ENCODE peak calls at places on chromosomes 2 and 18, in four cellular contexts. One of them, this sample, is unnamed.

GRCh38 chr18:75478996-75479870 is 51.7 kb upstream of the SMIM21 start:
- ATAC-seq in WTC11: peak
- ATAC-seq in mucosa of descending colon: peak
- ATAC-seq in PC-3: peak
- ATAC-seq in this sample: peak

GRCh38 chr2:139773720-139774277 is 993.6 kb upstream of the NXPH2 start:
- ATAC-seq in WTC11: no peak
- ATAC-seq in mucosa of descending colon: no peak
- ATAC-seq in PC-3: peak
- ATAC-seq in this sample: no peak

GRCh38 chr18:58590231-58590630 is 38.7 kb downstream of the ALPK2 start:
- ATAC-seq in WTC11: peak
- ATAC-seq in mucosa of descending colon: no peak
- ATAC-seq in PC-3: no peak
- ATAC-seq in this sample: no peak

GRCh38 chr2:110105608-110106467 is 9.8 kb downstream of the MALL start:
- ATAC-seq in WTC11: no peak
- ATAC-seq in mucosa of descending colon: peak
- ATAC-seq in PC-3: peak
- ATAC-seq in this sample: peak

GRCh38 chr2:146734042-146734715 is 1110.7 kb upstream of the ACVR2A start:
- ATAC-seq in WTC11: peak
- ATAC-seq in mucosa of descending colon: peak
- ATAC-seq in PC-3: peak
- ATAC-seq in this sample: peak

GRCh38 chr2:176463527-176463926 is 194.3 kb downstream of the MTX2 start:
- ATAC-seq in WTC11: no peak
- ATAC-seq in mucosa of descending colon: no peak
- ATAC-seq in PC-3: no peak
- ATAC-seq in this sample: no peak

GRCh38 chr2:220891405-220891804 is 680.7 kb downstream of the EPHA4 start:
- ATAC-seq in WTC11: peak
- ATAC-seq in mucosa of descending colon: no peak
- ATAC-seq in PC-3: peak
- ATAC-seq in this sample: peak

GRCh38 chr2:234968633-234969328 is 17.0 kb downstream of the SH3BP4 start:
- ATAC-seq in WTC11: peak
- ATAC-seq in mucosa of descending colon: no peak
- ATAC-seq in PC-3: no peak
- ATAC-seq in this sample: no peak

GRCh38 chr2:126990200-126990599 is 91.5 kb downstream of the TEX51 start:
- ATAC-seq in WTC11: no peak
- ATAC-seq in mucosa of descending colon: no peak
- ATAC-seq in PC-3: no peak
- ATAC-seq in this sample: no peak

GRCh38 chr2:166485558-166486193 is 8.4 kb downstream of the SCN7A start:
- ATAC-seq in WTC11: no peak
- ATAC-seq in mucosa of descending colon: no peak
- ATAC-seq in PC-3: no peak
- ATAC-seq in this sample: no peak

GRCh38 chr18:61992285-61992684 is 99.5 kb upstream of the RNF152 start:
- ATAC-seq in WTC11: no peak
- ATAC-seq in mucosa of descending colon: no peak
- ATAC-seq in PC-3: peak
- ATAC-seq in this sample: no peak

GRCh38 chr2:20212459-20212870 is 12.5 kb downstream of the SDC1 start:
- ATAC-seq in WTC11: peak
- ATAC-seq in mucosa of descending colon: no peak
- ATAC-seq in PC-3: no peak
- ATAC-seq in this sample: peak

GRCh38 chr2:145352499-145352898 is 832.6 kb upstream of the ZEB2 start:
- ATAC-seq in WTC11: no peak
- ATAC-seq in mucosa of descending colon: no peak
- ATAC-seq in PC-3: no peak
- ATAC-seq in this sample: no peak

GRCh38 chr2:63735931-63736820 is 105.5 kb upstream of the UGP2 start:
- ATAC-seq in WTC11: no peak
- ATAC-seq in mucosa of descending colon: no peak
- ATAC-seq in PC-3: peak
- ATAC-seq in this sample: no peak

GRCh38 chr18:10041180-10041579 is 127.4 kb downstream of the VAPA start:
- ATAC-seq in WTC11: no peak
- ATAC-seq in mucosa of descending colon: peak
- ATAC-seq in PC-3: no peak
- ATAC-seq in this sample: no peak

GRCh38 chr2:177190941-177191340 is 21.7 kb upstream of the HNRNPA3 start:
- ATAC-seq in WTC11: no peak
- ATAC-seq in mucosa of descending colon: no peak
- ATAC-seq in PC-3: no peak
- ATAC-seq in this sample: no peak

GRCh38 chr18:48002933-48003365 is 72.5 kb upstream of the SMAD2 start:
- ATAC-seq in WTC11: no peak
- ATAC-seq in mucosa of descending colon: peak
- ATAC-seq in PC-3: peak
- ATAC-seq in this sample: peak

GRCh38 chr2:28430377-28430765 is 37.7 kb downstream of the FOSL2 start:
- ATAC-seq in WTC11: no peak
- ATAC-seq in mucosa of descending colon: no peak
- ATAC-seq in PC-3: no peak
- ATAC-seq in this sample: peak

GRCh38 chr2:42575458-42576064 is 7.1 kb downstream of the MTA3 start:
- ATAC-seq in WTC11: no peak
- ATAC-seq in mucosa of descending colon: no peak
- ATAC-seq in PC-3: no peak
- ATAC-seq in this sample: no peak

GRCh38 chr2:153232474-153232873 is 246.1 kb downstream of the RPRM start:
- ATAC-seq in WTC11: no peak
- ATAC-seq in mucosa of descending colon: no peak
- ATAC-seq in PC-3: no peak
- ATAC-seq in this sample: no peak

GRCh38 chr2:72673279-72673678 is 152.6 kb downstream of the EXOC6B start:
- ATAC-seq in WTC11: no peak
- ATAC-seq in mucosa of descending colon: peak
- ATAC-seq in PC-3: peak
- ATAC-seq in this sample: no peak

GRCh38 chr2:207122914-207123744 is 42.6 kb downstream of the KLF7 start:
- ATAC-seq in WTC11: peak
- ATAC-seq in mucosa of descending colon: no peak
- ATAC-seq in PC-3: no peak
- ATAC-seq in this sample: no peak

GRCh38 chr2:12202702-12203101 is 456.3 kb downstream of the LPIN1 start:
- ATAC-seq in WTC11: no peak
- ATAC-seq in mucosa of descending colon: no peak
- ATAC-seq in PC-3: no peak
- ATAC-seq in this sample: no peak

GRCh38 chr2:191693151-191693550 is 15.2 kb downstream of the NABP1 start:
- ATAC-seq in WTC11: no peak
- ATAC-seq in mucosa of descending colon: peak
- ATAC-seq in PC-3: no peak
- ATAC-seq in this sample: no peak

GRCh38 chr2:18387479-18388206 is 172.8 kb downstream of the RDH14 start:
- ATAC-seq in WTC11: peak
- ATAC-seq in mucosa of descending colon: peak
- ATAC-seq in PC-3: peak
- ATAC-seq in this sample: peak

GRCh38 chr2:233566141-233566956 is at the start of gene USP40:
- ATAC-seq in WTC11: peak
- ATAC-seq in mucosa of descending colon: peak
- ATAC-seq in PC-3: peak
- ATAC-seq in this sample: peak